ENCODE peak calls at places on chromosomes 13 and 19, in five cellular contexts. D is Panc1, Y is suprapubic skin, K is stomach, G is sigmoid colon. V is an unnamed sample.

GRCh38 chr19:10662384-10663251 is 8.5 kb downstream of the ILF3 start:
- DNase-seq in D (no peak), Y (no peak), K (no peak), G (no peak), V (no peak)

GRCh38 chr13:40390290-40391008 is 276.0 kb downstream of the FOXO1 start:
- DNase-seq in D (no peak), Y (no peak), K (no peak), G (no peak), V (no peak)

GRCh38 chr13:102948006-102948405 is 102.2 kb downstream of the ERCC5 start:
- DNase-seq in D (no peak), Y (no peak), K (no peak), G (no peak), V (no peak)

GRCh38 chr13:30916991-30917390 is 10.9 kb downstream of the MEDAG start:
- DNase-seq in D (no peak), Y (no peak), K (no peak), G (no peak), V (no peak)

GRCh38 chr19:28966737-28967401 is 246.1 kb downstream of the UQCRFS1 start:
- DNase-seq in D (no peak), Y (no peak), K (no peak), G (no peak), V (no peak)

GRCh38 chr13:39930544-39931444 is 275.3 kb downstream of the COG6 start:
- DNase-seq in D (no peak), Y (no peak), K (no peak), G (no peak), V (no peak)

GRCh38 chr13:95256086-95256485 is 45.2 kb downstream of the ABCC4 start:
- DNase-seq in D (peak; percentile 69), Y (no peak), K (no peak), G (no peak), V (no peak)

GRCh38 chr13:76692326-76692725 is 193.9 kb downstream of the KCTD12 start:
- DNase-seq in D (no peak), Y (no peak), K (no peak), G (no peak), V (no peak)

GRCh38 chr19:11813801-11814706 is at the start of gene ZNF440:
- DNase-seq in D (peak; percentile 52), Y (peak; percentile 98), K (peak; percentile 98), G (peak; percentile 97), V (peak; percentile 95)

DNA sequence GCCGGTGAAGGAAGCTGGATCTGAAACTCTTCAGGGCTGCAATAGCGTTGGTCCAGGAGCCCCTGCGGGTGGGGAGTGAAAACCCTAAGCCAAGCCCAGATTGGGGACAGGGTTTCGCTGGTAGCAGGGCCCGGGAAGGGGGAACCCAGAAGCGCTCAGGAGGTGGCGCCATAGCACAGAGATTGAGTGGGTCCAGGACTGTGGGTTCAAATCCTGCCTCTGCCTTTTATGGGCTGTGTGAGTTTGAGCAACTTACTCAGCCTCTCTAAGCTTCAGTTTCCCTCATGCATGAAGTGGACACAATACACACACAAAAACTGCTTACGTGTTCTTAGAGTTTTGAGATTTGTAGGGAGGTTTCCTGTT is 8.3 kb upstream of the SYCN start:
- DNase-seq in D (peak; percentile 75), Y (no peak), K (peak; percentile 59), G (no peak), V (peak; percentile 47)
- TF ChIP-seq CTCF in D (no peak), Y (no peak), K (peak; percentile 32), G (no peak), V (no peak)

DNA sequence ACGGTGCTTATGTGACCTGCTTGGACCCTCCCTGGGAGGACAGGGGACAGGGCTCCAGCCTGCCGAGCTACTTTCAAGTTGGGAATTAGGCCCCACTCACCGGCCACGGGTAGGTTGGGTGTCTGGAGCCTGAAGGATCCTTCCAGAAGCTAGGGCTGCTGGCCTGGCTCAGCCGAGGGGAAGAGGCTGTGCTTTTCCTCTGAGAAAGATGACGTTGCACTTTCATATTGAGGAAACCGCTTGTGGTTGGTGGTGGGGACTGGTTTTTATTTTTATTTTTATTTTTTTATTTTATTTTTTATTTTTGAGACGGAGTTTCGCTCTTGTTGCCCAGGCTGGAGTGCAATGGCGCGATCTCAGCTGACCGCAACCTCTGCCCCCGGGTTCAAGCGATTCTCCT is at the start of gene TMEM150B:
- DNase-seq in D (no peak), Y (no peak), K (no peak), G (no peak), V (peak; percentile 53)
- TF ChIP-seq POLR2AphosphoS5 in D (no peak), Y (no peak), K (no peak), G (no peak), V (no peak)

GRCh38 chr13:98013241-98013640 is 59.8 kb downstream of the IPO5 start:
- DNase-seq in D (no peak), Y (no peak), K (no peak), G (no peak), V (no peak)
- TF ChIP-seq CTCF in D (no peak), Y (no peak), K (no peak), G (no peak), V (no peak)

GRCh38 chr19:56119585-56119978 is 1.5 kb downstream of the ZNF787 start:
- DNase-seq in D (no peak), Y (no peak), K (peak; percentile 61), G (no peak), V (peak; percentile 20)

GRCh38 chr19:56117889-56118288 is 3.2 kb downstream of the ZNF787 start:
- DNase-seq in D (no peak), Y (no peak), K (no peak), G (no peak), V (no peak)

GRCh38 chr19:56120002-56120370 is 1.1 kb downstream of the ZNF787 start:
- DNase-seq in D (no peak), Y (no peak), K (no peak), G (no peak), V (no peak)

GRCh38 chr19:56117376-56117884 is 3.7 kb downstream of the ZNF787 start:
- DNase-seq in D (no peak), Y (no peak), K (peak; percentile 70), G (no peak), V (no peak)

DNA sequence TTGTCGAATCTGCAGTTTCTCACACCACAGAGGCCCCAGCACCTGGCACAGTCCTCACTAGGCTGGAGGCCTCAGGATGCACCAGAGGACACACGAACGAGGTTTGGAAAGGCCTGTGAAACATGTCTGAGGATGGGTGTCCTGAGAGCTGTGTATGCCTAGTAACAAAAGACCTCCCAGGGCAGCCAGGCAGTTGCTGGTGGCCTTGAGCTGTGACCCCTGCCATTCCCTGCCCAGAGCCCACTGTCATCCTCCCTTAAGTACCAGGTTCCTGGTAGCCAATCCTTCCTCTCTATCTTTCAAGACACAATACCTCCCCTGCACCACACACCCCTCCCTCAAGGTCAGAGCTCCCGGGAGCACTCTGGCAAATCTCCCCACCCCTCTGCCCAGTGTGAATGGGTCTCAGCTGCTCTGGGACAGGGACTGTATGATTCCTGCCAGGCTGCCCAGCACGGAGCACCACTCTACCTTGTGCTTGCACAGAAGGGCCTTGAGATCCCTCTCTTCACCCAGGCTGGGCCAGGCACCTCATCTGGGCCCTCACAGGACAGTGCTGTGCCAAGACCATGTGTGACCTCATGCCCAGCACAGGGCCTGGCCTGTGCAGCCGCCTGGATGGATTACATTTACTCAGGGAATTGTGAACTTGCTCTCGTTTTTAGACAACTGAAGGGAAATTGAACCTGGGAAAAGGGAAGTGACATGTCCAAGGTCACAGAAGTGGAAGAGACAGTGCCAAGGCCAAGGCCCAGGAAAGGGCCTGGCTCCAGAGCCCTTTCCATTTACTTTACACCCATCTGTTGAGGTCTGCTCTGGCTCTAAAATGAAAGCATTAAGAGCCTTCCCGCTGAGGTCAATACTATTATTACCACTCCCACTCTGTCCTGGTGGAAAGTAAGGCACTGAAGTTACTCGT is 2.2 kb downstream of the ZNF787 start:
- DNase-seq in D (no peak), Y (no peak), K (no peak), G (no peak), V (no peak)
- TF ChIP-seq POLR2AphosphoS5 in D (no peak), Y (no peak), K (no peak), G (no peak), V (no peak)

DNA sequence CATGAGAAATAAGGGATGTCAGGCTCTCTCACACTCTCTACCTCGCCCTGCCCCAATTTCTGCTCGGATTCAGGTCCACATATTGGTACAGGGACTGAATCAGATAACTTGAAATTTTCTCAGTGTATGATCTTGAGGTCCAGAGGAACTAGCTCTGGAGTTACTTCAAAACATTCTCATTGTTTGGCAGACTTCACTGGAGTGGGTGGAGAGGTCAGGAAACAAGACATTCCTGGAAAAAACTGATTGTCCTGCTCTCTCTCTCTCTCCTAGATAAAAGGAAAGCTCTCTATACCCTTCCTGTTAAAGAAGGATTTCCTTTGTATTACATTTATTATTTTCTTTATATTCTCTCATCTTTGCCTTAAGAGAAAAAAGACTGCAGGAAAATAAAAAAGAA is 428.2 kb upstream of the DACH1 start:
- DNase-seq in D (no peak), Y (no peak), K (no peak), G (no peak), V (no peak)
- TF ChIP-seq CTCF in D (no peak), Y (no peak), K (no peak), G (no peak), V (no peak)

GRCh38 chr19:8126511-8126910 is 22.9 kb downstream of the FBN3 start:
- DNase-seq in D (no peak), Y (no peak), K (no peak), G (no peak), V (no peak)

GRCh38 chr19:8127311-8127710 is 22.1 kb downstream of the FBN3 start:
- DNase-seq in D (no peak), Y (no peak), K (no peak), G (no peak), V (no peak)

GRCh38 chr19:8123683-8124082 is 25.7 kb downstream of the FBN3 start:
- DNase-seq in D (no peak), Y (no peak), K (no peak), G (no peak), V (no peak)

GRCh38 chr19:8128551-8128950 is 20.8 kb downstream of the FBN3 start:
- DNase-seq in D (no peak), Y (no peak), K (no peak), G (no peak), V (no peak)

DNA sequence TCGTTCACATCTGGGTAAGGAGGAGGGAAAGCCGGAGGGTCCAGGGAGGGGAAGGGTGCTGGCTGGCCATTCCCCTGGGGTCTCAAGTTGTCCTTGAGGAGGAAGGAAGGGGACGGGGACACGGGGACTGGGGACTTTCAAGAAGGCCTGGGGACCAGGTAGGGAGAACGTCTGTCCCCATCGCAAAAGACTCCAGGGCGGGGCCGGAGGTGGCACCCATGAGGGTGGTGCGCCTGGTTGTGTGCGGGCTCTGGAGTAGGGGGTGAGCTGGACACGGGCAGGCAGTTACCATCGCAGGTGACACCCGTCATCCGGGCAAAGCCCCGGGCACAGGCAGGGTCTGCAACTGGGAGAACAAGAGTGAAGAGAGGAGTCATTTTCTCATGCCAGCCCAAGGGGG is 23.4 kb downstream of the FBN3 start:
- DNase-seq in D (no peak), Y (no peak), K (no peak), G (no peak), V (no peak)
- TF ChIP-seq POLR2AphosphoS5 in D (no peak), Y (no peak), K (no peak), G (no peak), V (no peak)